ENCODE peak calls at places on chromosomes 6 and 20, in five cellular contexts. F is AG04450, P is aorta, W is neural progenitor cell, H is cardiac muscle cell. A is an unnamed sample.

GRCh38 chr6:142918339-142919042 is 26.5 kb downstream of the HIVEP2 start:
- DNase-seq in P (no peak), H (no peak), W (no peak), F (no peak), A (no peak)

GRCh38 chr6:93059911-93060310 is 359.4 kb downstream of the EPHA7 start:
- DNase-seq in P (no peak), W (no peak), H (peak), F (no peak), A (peak)

GRCh38 chr20:24465730-24466129 is 3.7 kb upstream of the SYNDIG1 start:
- DNase-seq in H (no peak), P (peak), W (no peak), F (no peak), A (no peak)

GRCh38 chr20:48338717-48339116 is 489.1 kb downstream of the PREX1 start:
- DNase-seq in W (no peak), H (no peak), P (no peak), F (peak), A (no peak)

GRCh38 chr20:58058421-58059140 is 169.9 kb downstream of the ANKRD60 start:
- DNase-seq in H (no peak), F (no peak), P (no peak), W (no peak), A (peak)

GRCh38 chr6:134636221-134636830 is 313.6 kb downstream of the ALDH8A1 start:
- DNase-seq in H (no peak), P (peak), F (no peak), W (no peak), A (no peak)

GRCh38 chr6:79894939-79895338 is 52.4 kb downstream of the ELOVL4 start:
- DNase-seq in H (no peak), F (no peak), W (no peak), P (no peak), A (no peak)

GRCh38 chr20:35238746-35239145 is 12.3 kb downstream of the MMP24 start:
- DNase-seq in H (no peak), F (no peak), W (no peak), P (no peak), A (no peak)

GRCh38 chr20:23121766-23122095 is 35.6 kb upstream of the CD93 start:
- DNase-seq in W (no peak), F (no peak), P (no peak), H (no peak), A (no peak)

GRCh38 chr20:10429443-10429981 is 4.5 kb downstream of the MKKS start:
- DNase-seq in P (no peak), F (no peak), H (no peak), W (no peak), A (no peak)

GRCh38 chr6:133854167-133854632 is 34.7 kb upstream of the TCF21 start:
- DNase-seq in P (no peak), F (no peak), H (peak), W (peak), A (no peak)

GRCh38 chr20:5119435-5120188 is at the start of gene PCNA:
- DNase-seq in F (peak), H (peak), P (peak), W (peak), A (peak)

GRCh38 chr20:32536861-32537656 is 48.1 kb downstream of the NOL4L start:
- DNase-seq in P (peak), F (no peak), H (no peak), W (peak), A (peak)

GRCh38 chr20:23225407-23226060 is 125.1 kb upstream of the NXT1 start:
- DNase-seq in F (peak), H (no peak), P (peak), W (no peak), A (no peak)

GRCh38 chr6:109998159-109998785 is 20.2 kb downstream of the GPR6 start:
- DNase-seq in H (peak), P (no peak), W (peak), F (no peak), A (no peak)

GRCh38 chr6:135962731-135963130 is 111.2 kb downstream of the PDE7B start:
- DNase-seq in H (no peak), F (no peak), W (no peak), P (no peak), A (no peak)

GRCh38 chr6:19697744-19698290 is 139.4 kb upstream of the ID4 start:
- DNase-seq in W (no peak), P (no peak), F (peak), H (no peak), A (no peak)

GRCh38 chr20:6041808-6042265 is 12.0 kb downstream of the LRRN4 start:
- DNase-seq in W (no peak), H (no peak), P (no peak), F (no peak), A (peak)

GRCh38 chr6:155253337-155253736 is 10.5 kb upstream of the CLDN20 start:
- DNase-seq in F (no peak), W (no peak), H (no peak), P (no peak), A (peak)

GRCh38 chr20:44176833-44177533 is 10.0 kb downstream of the JPH2 start:
- DNase-seq in F (no peak), H (no peak), W (no peak), P (peak), A (peak)

GRCh38 chr20:24935786-24936525 is 13.1 kb upstream of the CST7 start:
- DNase-seq in W (no peak), P (peak), H (no peak), F (no peak), A (no peak)

GRCh38 chr6:15335385-15335784 is 89.5 kb downstream of the JARID2 start:
- DNase-seq in P (no peak), W (no peak), H (no peak), F (no peak), A (no peak)

GRCh38 chr6:147222160-147222838 is 18.1 kb downstream of the STXBP5 start:
- DNase-seq in W (no peak), P (no peak), F (no peak), H (peak), A (no peak)

GRCh38 chr20:13777171-13777601 is 7.5 kb downstream of the ESF1 start:
- DNase-seq in F (no peak), H (no peak), W (no peak), P (no peak), A (no peak)

GRCh38 chr6:154974485-154975149 is 20.5 kb upstream of the TIAM2 start:
- DNase-seq in F (no peak), P (no peak), H (no peak), W (no peak), A (no peak)

GRCh38 chr20:45629496-45630100 is at the start of gene WFDC10A:
- DNase-seq in P (peak), H (peak), F (no peak), W (peak), A (peak)

GRCh38 chr20:11394145-11394833 is 523.4 kb upstream of the BTBD3 start:
- DNase-seq in F (peak), P (no peak), W (no peak), H (no peak), A (no peak)

GRCh38 chr20:25274481-25274880 is 26.6 kb downstream of the PYGB start:
- DNase-seq in F (no peak), H (no peak), W (no peak), P (peak), A (peak)

GRCh38 chr6:76633259-76633658 is 560.8 kb upstream of the IMPG1 start:
- DNase-seq in W (peak), P (no peak), F (no peak), H (no peak), A (no peak)

GRCh38 chr20:8807480-8808179 is 261.3 kb upstream of the PLCB4 start:
- DNase-seq in P (no peak), F (no peak), W (no peak), H (no peak), A (no peak)

GRCh38 chr20:61579908-61580307 is 327.8 kb downstream of the CDH4 start:
- DNase-seq in H (no peak), W (no peak), F (no peak), P (no peak), A (no peak)

GRCh38 chr6:141401851-141402250 is 730.9 kb upstream of the GJE1 start:
- DNase-seq in H (no peak), W (no peak), F (no peak), P (no peak), A (no peak)

GRCh38 chr20:25553819-25554296 is 31.5 kb downstream of the NINL start:
- DNase-seq in H (no peak), F (no peak), W (no peak), P (no peak), A (no peak)

GRCh38 chr6:170444811-170445211 is 108.3 kb downstream of the PSMB1 start:
- DNase-seq in P (no peak), H (no peak), W (no peak), F (no peak), A (no peak)

GRCh38 chr6:96794980-96795379 is 42.3 kb downstream of the GPR63 start:
- DNase-seq in P (no peak), F (no peak), H (no peak), W (peak), A (no peak)

GRCh38 chr6:161327360-161327953 is 53.6 kb upstream of the AGPAT4 start:
- DNase-seq in P (no peak), H (no peak), F (no peak), W (peak), A (no peak)

GRCh38 chr20:62516345-62516744 is 40.5 kb upstream of the GATA5 start:
- DNase-seq in W (peak), F (no peak), H (peak), P (no peak), A (peak)

GRCh38 chr20:46343358-46344357 is 35.4 kb upstream of the CDH22 start:
- DNase-seq in W (no peak), F (no peak), H (no peak), P (no peak), A (no peak)

GRCh38 chr20:20076297-20077065 is 24.1 kb downstream of the CFAP61 start:
- DNase-seq in H (no peak), F (peak), P (no peak), W (no peak), A (no peak)

GRCh38 chr6:105601541-105602174 is 198.8 kb upstream of the PREP start:
- DNase-seq in H (no peak), F (peak), W (no peak), P (peak), A (peak)

GRCh38 chr6:85452441-85452881 is 2.6 kb downstream of the NT5E start:
- DNase-seq in H (no peak), F (peak), W (no peak), P (no peak), A (no peak)
- H3K27ac ChIP-seq in H (no peak), F (no peak), W (no peak), P (no peak), A (no peak)

GRCh38 chr6:13484138-13484708 is 3.2 kb downstream of the GFOD1 start:
- DNase-seq in H (no peak), P (no peak), W (no peak), F (no peak), A (no peak)

GRCh38 chr6:13484827-13485226 is 2.6 kb downstream of the GFOD1 start:
- DNase-seq in P (no peak), H (no peak), F (no peak), W (no peak), A (no peak)

GRCh38 chr6:13485923-13486557 is 1.4 kb downstream of the GFOD1 start:
- DNase-seq in W (peak), P (no peak), H (peak), F (no peak), A (peak)

GRCh38 chr6:13486679-13487121 is 700 bp downstream of the GFOD1 start:
- DNase-seq in P (peak), H (peak), F (no peak), W (peak), A (peak)

GRCh38 chr6:13485303-13485702 is 2.1 kb downstream of the GFOD1 start:
- DNase-seq in H (no peak), W (no peak), F (no peak), P (no peak), A (no peak)
- H3K27ac ChIP-seq in H (no peak), W (no peak), F (no peak), P (no peak), A (no peak)

DNA sequence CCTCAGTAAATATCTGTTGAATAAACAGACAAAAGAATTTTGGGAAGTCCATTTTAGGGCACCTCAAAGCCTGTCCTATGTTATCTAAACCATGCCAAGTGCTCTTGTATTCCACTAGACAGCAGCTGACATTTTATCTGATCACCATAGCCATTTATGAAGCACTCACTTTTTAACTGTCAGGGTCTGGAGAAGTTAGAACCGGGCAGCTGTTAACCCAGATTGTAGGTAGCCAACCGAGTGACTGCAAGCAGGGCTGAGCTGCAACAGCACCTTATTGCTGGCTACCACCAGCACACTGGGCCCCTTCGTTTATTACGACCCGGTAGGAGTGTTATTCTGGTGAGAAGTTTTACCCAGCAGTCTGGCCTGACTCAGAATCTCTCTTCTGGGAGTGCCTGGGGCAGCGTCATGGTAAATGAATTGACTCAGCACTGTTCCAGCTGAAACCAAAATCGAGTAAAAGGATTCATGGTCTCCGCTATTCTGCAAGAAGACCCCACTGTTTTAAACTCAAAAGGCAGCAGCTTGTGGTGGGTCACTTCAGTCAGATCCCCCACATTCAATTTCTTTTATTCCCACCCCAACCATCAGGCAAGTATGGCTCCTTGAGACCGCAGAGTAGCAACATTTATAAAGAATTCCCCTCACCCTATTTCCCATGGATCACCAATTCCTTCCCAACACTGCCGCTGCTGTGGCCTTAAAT is 1.7 kb downstream of the UBE2V1 start:
- DNase-seq in F (no peak), P (no peak), H (no peak), W (no peak), A (no peak)
- H3K27ac ChIP-seq in F (peak), P (no peak), H (peak), W (no peak), A (peak)

DNA sequence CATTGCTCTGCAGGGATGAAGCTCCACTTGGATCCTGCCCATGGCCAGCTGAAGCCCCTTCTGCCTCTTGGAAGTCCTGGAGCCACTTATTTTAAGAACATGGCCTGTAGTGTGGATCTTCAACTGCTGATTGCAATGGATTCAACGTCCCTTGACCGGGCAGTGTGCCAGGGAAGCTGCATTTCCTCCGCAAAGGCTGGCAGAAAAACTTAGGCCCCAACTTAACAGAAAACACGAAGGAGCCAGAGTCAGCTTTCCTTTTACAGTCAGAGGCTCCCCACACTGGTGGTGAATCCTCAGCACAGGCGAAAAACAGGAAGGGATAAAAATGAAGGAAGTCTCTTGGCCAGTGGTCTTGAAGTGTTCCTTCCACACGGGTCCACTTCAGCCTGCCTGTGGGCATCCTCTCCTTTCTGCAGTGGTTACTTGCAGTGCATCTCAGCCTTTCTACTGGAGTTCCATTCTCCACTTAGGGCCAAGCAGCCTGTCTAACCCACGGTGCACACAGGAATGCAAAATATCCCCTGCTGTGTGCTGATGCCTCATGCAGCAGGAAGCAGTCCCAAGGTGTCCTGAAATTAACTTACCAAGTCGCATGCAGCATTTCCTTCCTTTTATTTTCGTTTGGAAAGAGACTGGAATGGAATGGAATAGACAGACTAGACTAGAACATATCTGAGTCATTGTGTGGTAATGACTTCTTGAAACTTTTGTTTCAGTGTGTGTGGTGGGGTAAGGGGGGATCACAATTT is 26.1 kb upstream of the FOXQ1 start:
- DNase-seq in H (no peak), F (no peak), W (no peak), P (peak), A (no peak)
- H3K27ac ChIP-seq in H (no peak), F (peak), W (no peak), P (no peak), A (no peak)

GRCh38 chr20:49344975-49345374 is 67.1 kb upstream of the ZNFX1 start:
- DNase-seq in P (peak), W (no peak), F (peak), H (no peak), A (no peak)
- H3K27ac ChIP-seq in P (no peak), W (no peak), F (peak), H (no peak), A (no peak)

DNA sequence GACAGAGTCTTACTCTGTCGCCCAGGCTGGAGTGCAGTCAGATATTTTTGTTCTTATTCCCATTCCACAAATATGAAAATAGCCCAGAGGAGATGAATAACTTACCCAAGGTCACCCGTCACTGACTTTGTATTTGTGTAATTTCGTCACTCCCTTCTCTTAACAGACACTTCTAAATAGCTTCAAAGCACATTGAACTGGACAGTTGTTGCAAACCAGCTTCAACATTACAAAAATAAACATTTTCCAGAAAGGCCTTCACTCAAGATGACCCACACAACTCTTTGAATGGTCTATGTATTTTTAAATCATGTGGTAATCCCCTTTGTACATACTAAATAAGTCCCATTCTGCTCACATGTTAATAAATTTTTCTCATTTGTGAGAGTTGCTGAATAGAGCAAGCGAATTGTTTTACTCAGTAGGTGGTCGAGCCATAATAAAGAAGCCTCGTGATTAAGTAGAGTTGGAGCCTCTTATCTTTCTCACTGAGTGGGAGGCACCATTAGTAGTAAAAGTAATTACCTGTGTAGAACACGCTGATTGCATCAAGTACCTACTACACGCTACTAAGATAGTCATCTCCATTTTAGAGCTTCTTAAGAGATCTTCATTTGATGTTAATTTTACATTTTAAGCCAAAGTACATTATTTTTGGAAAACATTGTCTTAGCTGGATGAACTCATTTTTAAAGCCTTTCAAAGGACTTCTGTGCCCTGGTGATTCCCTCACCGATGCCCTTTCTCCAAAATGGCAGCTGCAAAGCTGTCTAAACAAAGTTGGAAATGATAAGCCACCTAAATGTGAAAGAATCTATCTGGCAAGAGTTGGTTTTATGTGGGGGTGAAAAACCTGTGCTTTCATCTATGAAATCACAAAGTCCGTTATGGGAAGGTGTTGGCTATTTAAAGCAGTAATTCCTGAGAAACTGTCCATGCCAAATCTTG is 110.0 kb downstream of the TSHZ2 start:
- DNase-seq in F (no peak), H (no peak), P (no peak), W (peak), A (no peak)
- H3K27ac ChIP-seq in F (no peak), H (no peak), P (no peak), W (no peak), A (no peak)

GRCh38 chr20:3931664-3932063 is 42.5 kb downstream of the PANK2 start:
- DNase-seq in F (no peak), H (no peak), W (no peak), P (no peak), A (no peak)

GRCh38 chr20:3935295-3935955 is 46.2 kb downstream of the PANK2 start:
- DNase-seq in H (peak), W (no peak), F (no peak), P (no peak), A (no peak)

GRCh38 chr20:3934628-3935027 is 45.4 kb downstream of the PANK2 start:
- DNase-seq in P (no peak), F (no peak), H (no peak), W (no peak), A (no peak)

GRCh38 chr20:3932277-3933073 is 43.3 kb downstream of the PANK2 start:
- DNase-seq in W (no peak), F (no peak), P (no peak), H (peak), A (no peak)

DNA sequence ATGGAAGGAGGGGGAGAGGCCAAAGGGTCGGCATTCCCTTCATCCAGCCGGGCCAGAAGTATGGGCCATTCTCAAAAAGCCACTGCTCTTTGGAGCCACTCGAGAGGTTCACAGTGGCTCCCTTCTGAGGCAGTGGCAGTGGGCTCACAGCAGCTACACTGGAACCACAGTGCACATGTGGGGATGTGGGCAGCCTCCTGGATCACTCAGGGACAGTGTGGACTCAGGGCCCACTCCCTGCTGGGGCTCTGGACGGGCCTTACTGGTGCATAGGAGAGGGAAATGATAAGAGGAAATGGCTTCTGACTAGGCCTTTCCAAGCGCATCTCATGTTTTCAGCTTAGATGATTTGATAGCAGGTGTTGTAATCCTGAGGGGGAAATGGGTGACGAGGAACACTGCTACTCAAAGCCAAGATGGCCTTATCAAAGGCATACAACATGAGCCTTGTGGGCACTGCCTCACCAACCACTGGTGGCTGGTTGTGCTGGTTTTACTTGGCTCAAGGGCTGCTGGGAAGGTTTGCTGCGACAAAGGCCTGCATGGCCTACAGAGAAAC is 44.0 kb downstream of the PANK2 start:
- DNase-seq in F (no peak), P (no peak), H (no peak), W (no peak), A (no peak)
- H3K27ac ChIP-seq in F (no peak), P (peak), H (no peak), W (no peak), A (peak)

GRCh38 chr20:38628580-38629470 is 27.2 kb downstream of the ARHGAP40 start:
- DNase-seq in F (no peak), W (no peak), P (no peak), H (no peak), A (no peak)
- H3K27ac ChIP-seq in F (no peak), W (no peak), P (no peak), H (no peak), A (no peak)